ENCODE peak calls at places on chromosomes 2 and 18, in ten cellular contexts. Z is endodermal cell; H is neuronal stem cell; R is lower lobe of right lung; U is kidney epithelial cell; D is A673; N is activated T-helper 1 cell treated with anti-CD3 and anti-CD28 coated beads, Interleukin-12 subunit alpha, Interleukin-12 subunit beta, Interleukin-2, Interleukin-4 antibody, amounts not matched to agents 30 ng/mL and 10 ng/mL and 1 ng/mL, durations not matched to agents 14 hours and 24 hours and 36 hours; O is AG04449; V is activated CD4-positive, alpha-beta T cell treated with anti-CD3 and anti-CD28 coated beads, Interleukin-2, amount 50 U/mL, for 24 hours; T is HTR-8/SVneo. I is an unnamed sample.

GRCh38 chr2:235638541-235639192 is 144.8 kb downstream of the AGAP1 start:
- DNase-seq in Z (no peak), H (no peak), R (no peak), U (no peak), D (no peak), N (no peak), O (no peak), V (no peak), T (no peak), I (no peak)

GRCh38 chr2:48482774-48483173 is 47.2 kb upstream of the STON1 start:
- DNase-seq in Z (no peak), H (no peak), R (no peak), U (no peak), D (peak), N (no peak), O (no peak), V (no peak), T (no peak), I (no peak)

GRCh38 chr2:66576381-66577330 is 141.7 kb downstream of the MEIS1 start:
- DNase-seq in Z (peak), H (no peak), R (no peak), U (no peak), D (peak), N (no peak), O (no peak), V (no peak), T (peak), I (no peak)

GRCh38 chr18:47911877-47912276 is 18.6 kb downstream of the SMAD2 start:
- DNase-seq in Z (no peak), H (no peak), R (no peak), U (no peak), D (no peak), N (no peak), O (no peak), V (no peak), T (no peak), I (no peak)

GRCh38 chr2:173623411-173624076 is 268.9 kb downstream of the CDCA7 start:
- DNase-seq in Z (peak), H (no peak), R (no peak), U (no peak), D (no peak), N (no peak), O (no peak), V (no peak), T (no peak), I (no peak)

GRCh38 chr2:206381881-206382280 is 61.5 kb upstream of the ADAM23 start:
- DNase-seq in Z (no peak), H (no peak), R (no peak), U (no peak), D (no peak), N (no peak), O (no peak), V (no peak), T (no peak), I (no peak)

GRCh38 chr2:96895709-96896651 is 26.1 kb upstream of the SEMA4C start:
- DNase-seq in Z (peak), H (no peak), R (no peak), U (no peak), D (no peak), N (no peak), O (no peak), V (no peak), T (no peak), I (no peak)

GRCh38 chr2:64017811-64018714 is 1.2 kb downstream of the VPS54 start:
- DNase-seq in Z (no peak), H (no peak), R (no peak), U (no peak), D (peak), N (no peak), O (no peak), V (no peak), T (peak), I (no peak)

GRCh38 chr2:95353613-95354468 is 48.7 kb upstream of the FAHD2A start:
- DNase-seq in Z (peak), H (no peak), R (no peak), U (no peak), D (no peak), N (no peak), O (no peak), V (no peak), T (no peak), I (no peak)

GRCh38 chr18:33751613-33752221 is 173.7 kb downstream of the ASXL3 start:
- DNase-seq in Z (no peak), H (no peak), R (no peak), U (no peak), D (peak), N (no peak), O (no peak), V (no peak), T (no peak), I (no peak)

GRCh38 chr18:46152436-46152807 is 48.2 kb downstream of the HAUS1 start:
- DNase-seq in Z (no peak), H (no peak), R (peak), U (no peak), D (no peak), N (no peak), O (no peak), V (no peak), T (peak), I (no peak)

GRCh38 chr2:234495076-234495800 is 1.6 kb downstream of the ARL4C start:
- DNase-seq in Z (peak), H (no peak), R (no peak), U (no peak), D (no peak), N (no peak), O (no peak), V (no peak), T (no peak), I (no peak)

GRCh38 chr2:143477724-143478443 is 348.7 kb downstream of the ARHGAP15 start:
- DNase-seq in Z (no peak), H (no peak), R (no peak), U (no peak), D (no peak), N (no peak), O (no peak), V (no peak), T (no peak), I (no peak)

GRCh38 chr2:113705982-113706523 is 50.4 kb downstream of the SLC35F5 start:
- DNase-seq in Z (no peak), H (no peak), R (no peak), U (no peak), D (no peak), N (no peak), O (no peak), V (no peak), T (no peak), I (no peak)

GRCh38 chr18:46294325-46294724 is 190.1 kb downstream of the HAUS1 start:
- DNase-seq in Z (no peak), H (no peak), R (no peak), U (no peak), D (no peak), N (no peak), O (no peak), V (no peak), T (no peak), I (no peak)

GRCh38 chr2:184560603-184561002 is 37.7 kb upstream of the ZNF804A start:
- DNase-seq in Z (no peak), H (no peak), R (no peak), U (no peak), D (no peak), N (no peak), O (no peak), V (no peak), T (no peak), I (no peak)

GRCh38 chr2:147026261-147026660 is 818.6 kb upstream of the ACVR2A start:
- DNase-seq in Z (no peak), H (no peak), R (no peak), U (no peak), D (no peak), N (no peak), O (no peak), V (no peak), T (no peak), I (no peak)

GRCh38 chr2:86430368-86430767 is 10.8 kb upstream of the KDM3A start:
- DNase-seq in Z (no peak), H (no peak), R (no peak), U (no peak), D (no peak), N (no peak), O (no peak), V (no peak), T (no peak), I (no peak)

GRCh38 chr2:151844217-151844896 is 16.1 kb upstream of the ARL5A start:
- DNase-seq in Z (no peak), H (no peak), R (no peak), U (no peak), D (no peak), N (no peak), O (no peak), V (no peak), T (no peak), I (no peak)

GRCh38 chr2:1594281-1595171 is 149.8 kb downstream of the PXDN start:
- DNase-seq in Z (peak), H (no peak), R (peak), U (no peak), D (no peak), N (no peak), O (no peak), V (no peak), T (no peak), I (no peak)

GRCh38 chr2:2889646-2890045 is 488.0 kb downstream of the EIPR1 start:
- DNase-seq in Z (peak), H (no peak), R (no peak), U (no peak), D (no peak), N (no peak), O (no peak), V (no peak), T (no peak), I (no peak)

I was measured in smooth muscle cell of the brain vasculature.